ENCODE peak calls at places on chromosomes 13 and 19, in four cellular contexts. C is ovary, S is GM20000, L is pancreas. Z is an unnamed sample.

GRCh38 chr19:372306-372890 is 27.8 kb upstream of the MIER2 start:
- DNase-seq in C (peak; percentile 49), S (no peak), L (no peak), Z (no peak)

GRCh38 chr19:16070366-16070990 is 5.8 kb upstream of the TPM4 start:
- DNase-seq in C (no peak), S (peak; percentile 86), L (no peak), Z (peak; percentile 82)

GRCh38 chr19:11410682-11411081 is 8.4 kb downstream of the RGL3 start:
- DNase-seq in C (no peak), S (no peak), L (no peak), Z (no peak)

GRCh38 chr19:35592226-35592625 is 6.3 kb downstream of the PMIS2 start:
- DNase-seq in C (no peak), S (peak; percentile 62), L (peak; percentile 60), Z (peak; percentile 66)

GRCh38 chr13:48838193-48839000 is 137.3 kb upstream of the FNDC3A start:
- DNase-seq in C (no peak), S (no peak), L (no peak), Z (no peak)

GRCh38 chr13:72970956-72971355 is 87.8 kb upstream of the KLF5 start:
- DNase-seq in C (no peak), S (no peak), L (no peak), Z (no peak)

GRCh38 chr13:28489536-28489935 is 5.4 kb downstream of the FLT1 start:
- DNase-seq in C (no peak), S (no peak), L (no peak), Z (no peak)

GRCh38 chr13:79246575-79246949 is 159.5 kb downstream of the RBM26 start:
- DNase-seq in C (no peak), S (no peak), L (no peak), Z (no peak)

GRCh38 chr13:99969934-99970760 is 1.4 kb downstream of the ZIC5 start:
- DNase-seq in C (no peak), S (no peak), L (no peak), Z (no peak)

GRCh38 chr19:41263042-41263849 is 926 bp upstream of the HNRNPUL1 start:
- DNase-seq in C (peak; percentile 67), S (peak; percentile 37), L (peak; percentile 71), Z (peak; percentile 33)

GRCh38 chr13:72390909-72391308 is 336.5 kb downstream of the MZT1 start:
- DNase-seq in C (no peak), S (no peak), L (no peak), Z (no peak)

GRCh38 chr19:41095703-41096102 is 7.5 kb downstream of the CYP2A13 start:
- DNase-seq in C (no peak), S (no peak), L (no peak), Z (no peak)

GRCh38 chr13:26062853-26063444 is 11.1 kb upstream of the SHISA2 start:
- DNase-seq in C (no peak), S (peak; percentile 38), L (peak; percentile 45), Z (peak; percentile 18)

GRCh38 chr19:10593820-10594637 is 6.9 kb upstream of the AP1M2 start:
- DNase-seq in C (peak; percentile 54), S (no peak), L (no peak), Z (no peak)

GRCh38 chr13:96027496-96027895 is 25.7 kb downstream of the UGGT2 start:
- DNase-seq in C (no peak), S (no peak), L (no peak), Z (no peak)

GRCh38 chr13:43389573-43389972 is 366.2 kb downstream of the DNAJC15 start:
- DNase-seq in C (no peak), S (no peak), L (no peak), Z (no peak)

GRCh38 chr19:53945441-53945840 is 17.3 kb upstream of the CACNG8 start:
- DNase-seq in C (no peak), S (no peak), L (no peak), Z (no peak)

GRCh38 chr19:20278342-20278741 is 111.3 kb downstream of the ZNF486 start:
- DNase-seq in C (no peak), S (peak; percentile 16), L (no peak), Z (peak; percentile 20)
- TF ChIP-seq CTCF in C (no peak), S (peak; percentile 11), L (no peak), Z (peak; percentile 46)

DNA sequence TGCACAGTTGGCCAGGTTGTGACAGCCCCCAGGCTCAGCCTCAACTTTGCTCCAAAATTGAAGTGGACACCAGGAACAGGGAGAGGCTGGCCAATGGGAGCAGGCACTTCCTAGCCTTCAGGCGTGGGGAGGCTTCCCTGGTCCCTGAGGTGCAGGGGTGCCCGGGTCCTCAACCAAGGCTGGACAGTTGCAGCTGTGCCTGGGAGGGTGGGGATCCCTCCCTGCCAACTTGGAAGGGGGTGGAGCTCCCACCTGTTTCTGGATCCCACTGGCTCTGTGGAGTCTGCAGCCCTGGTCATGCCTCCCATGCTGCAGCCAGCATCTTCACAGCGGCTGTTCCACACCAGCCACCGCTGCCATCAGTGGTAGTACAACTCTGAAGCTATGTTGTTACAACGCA is 502.8 kb upstream of the SLITRK5 start:
- DNase-seq in C (no peak), S (no peak), L (no peak), Z (no peak)
- TF ChIP-seq CTCF in C (no peak), S (no peak), L (no peak), Z (no peak)

DNA sequence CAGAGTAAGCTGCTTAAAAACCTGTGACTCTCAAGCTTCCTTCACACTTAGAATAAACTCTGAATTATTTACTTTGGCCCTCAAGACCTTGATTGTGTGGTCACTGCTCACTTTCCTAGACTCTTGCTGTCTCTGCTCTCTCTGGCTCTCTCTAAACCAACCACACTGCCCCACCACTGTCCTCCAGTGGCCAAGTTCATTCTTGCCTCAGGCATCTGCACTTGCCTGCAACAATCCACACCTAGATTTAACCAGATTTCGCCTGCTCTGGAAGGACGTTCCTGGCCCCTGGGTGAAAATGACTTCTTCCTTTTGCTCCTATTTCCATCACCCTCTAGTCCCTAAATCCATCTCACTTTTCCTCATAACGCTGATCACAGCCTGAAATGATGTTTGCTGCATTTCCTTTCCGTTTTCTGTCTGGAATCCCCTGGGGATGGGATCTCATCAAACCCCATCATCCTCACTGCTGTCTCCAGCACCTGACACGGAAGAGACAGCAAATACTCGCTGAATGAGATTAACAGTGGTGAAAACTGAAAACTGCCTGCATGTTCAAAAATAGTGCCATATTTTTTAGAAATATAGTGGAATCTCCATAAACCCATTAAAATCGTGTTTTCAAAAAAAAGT is 232.6 kb downstream of the UQCRFS1 start:
- DNase-seq in C (no peak), S (no peak), L (no peak), Z (no peak)
- TF ChIP-seq CTCF in C (no peak), S (no peak), L (no peak), Z (no peak)

GRCh38 chr13:70964124-70964523 is 855.9 kb upstream of the KLHL1 start:
- DNase-seq in C (no peak), S (no peak), L (no peak), Z (no peak)
- TF ChIP-seq CTCF in C (no peak), S (no peak), L (no peak), Z (no peak)

GRCh38 chr19:45862271-45862563 is 730 bp downstream of the SYMPK start:
- DNase-seq in C (no peak), S (no peak), L (no peak), Z (no peak)
- TF ChIP-seq CTCF in C (no peak), S (no peak), L (no peak), Z (no peak)